ENCODE peak calls at places on chromosomes 7 and 10, in seven cellular contexts. B is AG09309, X is spleen, T is BJ, L is B cell, F is fibroblast of mammary gland, D is endothelial cell. V is an unnamed sample.

GRCh38 chr7:24325708-24326107 is 41.7 kb downstream of the NPY start:
- DNase-seq in L (no peak), F (no peak), D (no peak), T (no peak), B (no peak), X (no peak), V (no peak)

GRCh38 chr7:129923709-129924108 is 29.1 kb downstream of the UBE2H start:
- DNase-seq in D (no peak), T (peak), L (no peak), B (peak), X (no peak), F (peak), V (no peak)

GRCh38 chr10:103888113-103888841 is 29.7 kb downstream of the STN1 start:
- DNase-seq in F (peak), T (peak), X (no peak), B (peak), L (no peak), D (no peak), V (no peak)

GRCh38 chr10:37872955-37873354 is 15.5 kb upstream of the ZNF248 start:
- DNase-seq in X (no peak), D (no peak), B (no peak), L (no peak), T (no peak), F (no peak), V (no peak)

GRCh38 chr7:1569833-1570632 is at the start of gene PSMG3:
- DNase-seq in X (peak), B (no peak), T (peak), L (peak), F (peak), D (peak), V (peak)

GRCh38 chr10:45602082-45602730 is 70.4 kb downstream of the ZFAND4 start:
- DNase-seq in T (no peak), D (no peak), X (no peak), F (peak), L (no peak), B (no peak), V (no peak)

GRCh38 chr10:5977471-5978370 is at the start of gene IL15RA:
- DNase-seq in T (no peak), B (no peak), F (peak), D (peak), L (peak), X (peak), V (peak)

GRCh38 chr10:100020161-100020882 is 10.6 kb upstream of the DNMBP start:
- DNase-seq in B (no peak), T (no peak), F (no peak), L (no peak), X (no peak), D (no peak), V (no peak)

GRCh38 chr7:17710312-17710711 is 230.0 kb downstream of the SNX13 start:
- DNase-seq in B (no peak), T (no peak), L (no peak), X (no peak), F (no peak), D (no peak), V (no peak)

GRCh38 chr7:140541513-140542192 is 62.3 kb upstream of the MKRN1 start:
- DNase-seq in T (no peak), L (no peak), F (peak), D (peak), B (peak), X (peak), V (peak)

GRCh38 chr10:34341473-34341872 is 473.6 kb downstream of the PARD3 start:
- DNase-seq in D (no peak), X (no peak), L (no peak), T (no peak), F (peak), B (no peak), V (no peak)

GRCh38 chr7:107742678-107743566 is 1.0 kb upstream of the CBLL1 start:
- DNase-seq in T (no peak), F (no peak), B (no peak), X (peak), L (peak), D (peak), V (peak)

GRCh38 chr10:80204193-80204714 is 1.1 kb downstream of the ANXA11 start:
- DNase-seq in X (peak), L (no peak), D (no peak), F (no peak), B (no peak), T (no peak), V (no peak)

GRCh38 chr7:115491744-115492380 is 538.7 kb downstream of the TFEC start:
- DNase-seq in T (no peak), X (no peak), D (no peak), F (no peak), L (no peak), B (no peak), V (no peak)

GRCh38 chr7:27116521-27116946 is 14.0 kb downstream of the HOXA4 start:
- DNase-seq in L (no peak), B (no peak), F (no peak), D (no peak), X (no peak), T (no peak), V (no peak)

GRCh38 chr7:137919987-137920386 is 73.2 kb upstream of the DGKI start:
- DNase-seq in F (no peak), X (no peak), T (no peak), L (no peak), D (no peak), B (no peak), V (no peak)

GRCh38 chr10:91197044-91197651 is 23.3 kb upstream of the PCGF5 start:
- DNase-seq in F (peak), L (no peak), X (no peak), T (no peak), B (no peak), D (no peak), V (no peak)

GRCh38 chr7:8172372-8173354 is 89.3 kb downstream of the ICA1 start:
- DNase-seq in X (no peak), L (no peak), F (no peak), B (no peak), T (no peak), D (no peak), V (no peak)

GRCh38 chr7:81470084-81470723 is 299.6 kb downstream of the HGF start:
- DNase-seq in F (peak), D (peak), L (no peak), T (no peak), B (peak), X (no peak), V (peak)

GRCh38 chr7:7931626-7932025 is 37.0 kb upstream of the GLCCI1 start:
- DNase-seq in X (no peak), T (no peak), F (no peak), L (no peak), D (no peak), B (no peak), V (no peak)

GRCh38 chr7:121235221-121235620 is 93.6 kb upstream of the WNT16 start:
- DNase-seq in B (peak), X (no peak), F (no peak), T (peak), L (no peak), D (no peak), V (no peak)

GRCh38 chr10:124174071-124174566 is 80.7 kb upstream of the CHST15 start:
- DNase-seq in L (peak), X (no peak), T (no peak), F (no peak), B (no peak), D (no peak), V (no peak)

GRCh38 chr10:3828404-3829192 is 43.6 kb upstream of the KLF6 start:
- DNase-seq in X (no peak), D (no peak), B (no peak), F (peak), T (no peak), L (no peak), V (no peak)

GRCh38 chr10:10361486-10361885 is 656.2 kb upstream of the CELF2 start:
- DNase-seq in D (no peak), T (no peak), X (no peak), L (no peak), B (no peak), F (no peak), V (no peak)

GRCh38 chr10:43683451-43684197 is 34.9 kb upstream of the ZNF32 start:
- DNase-seq in X (no peak), D (peak), T (no peak), L (no peak), F (peak), B (no peak), V (no peak)

GRCh38 chr7:15323545-15323944 is 238.3 kb downstream of the AGMO start:
- DNase-seq in F (peak), L (no peak), T (no peak), X (no peak), D (no peak), B (no peak), V (no peak)

GRCh38 chr7:15330943-15331342 is 230.9 kb downstream of the AGMO start:
- DNase-seq in X (no peak), B (no peak), F (no peak), L (no peak), T (no peak), D (no peak), V (no peak)

DNA sequence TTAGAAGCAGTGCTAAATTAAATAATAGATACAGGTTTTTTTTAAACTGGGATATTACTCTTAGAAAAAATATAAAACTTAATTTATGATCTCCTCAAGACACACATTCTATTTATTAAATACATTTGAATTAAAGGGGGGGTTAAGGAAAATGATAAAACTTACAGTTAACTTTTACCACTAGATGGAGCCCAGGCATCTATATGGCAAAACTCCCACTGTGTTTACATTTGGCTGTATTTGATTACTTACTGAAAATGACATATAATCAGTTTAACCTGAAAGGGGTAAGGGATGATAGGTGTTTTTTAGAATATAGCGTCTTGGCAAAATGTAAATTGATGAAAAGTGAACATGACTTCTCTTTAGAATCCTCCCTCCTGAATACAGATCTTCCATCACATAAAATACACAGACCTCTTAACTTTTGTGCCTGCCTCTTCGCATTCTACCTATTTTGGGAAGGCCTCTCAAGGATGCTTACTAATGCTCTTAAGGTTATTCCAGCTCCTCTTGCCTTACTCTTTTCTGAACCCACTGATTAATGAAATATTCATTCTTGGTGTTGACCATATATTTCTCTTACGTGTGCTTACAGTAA is 235.7 kb downstream of the AGMO start:
- DNase-seq in D (no peak), B (no peak), F (peak), X (no peak), L (no peak), T (no peak), V (no peak)
- TF ChIP-seq CTCF in D (peak), B (peak), F (peak), X (peak), L (peak), T (peak), V (peak)

GRCh38 chr7:100271716-100272537 is 35.6 kb upstream of the SPDYE3 start:
- DNase-seq in D (peak), B (peak), L (peak), F (peak), X (peak), T (peak), V (peak)
- TF ChIP-seq CTCF in D (no peak), B (peak), L (peak), F (no peak), X (peak), T (peak), V (peak)

GRCh38 chr7:98376719-98377118 is 24.2 kb downstream of the BAIAP2L1 start:
- DNase-seq in D (no peak), F (no peak), B (no peak), L (no peak), X (no peak), T (no peak), V (no peak)

GRCh38 chr7:98369726-98370125 is 31.2 kb downstream of the BAIAP2L1 start:
- DNase-seq in T (no peak), B (no peak), L (no peak), F (no peak), X (peak), D (no peak), V (no peak)

GRCh38 chr7:98374285-98374680 is 26.6 kb downstream of the BAIAP2L1 start:
- DNase-seq in X (peak), T (no peak), F (no peak), L (no peak), B (no peak), D (no peak), V (no peak)

GRCh38 chr7:98375664-98376063 is 25.2 kb downstream of the BAIAP2L1 start:
- DNase-seq in T (no peak), B (no peak), F (no peak), D (no peak), X (no peak), L (no peak), V (no peak)

DNA sequence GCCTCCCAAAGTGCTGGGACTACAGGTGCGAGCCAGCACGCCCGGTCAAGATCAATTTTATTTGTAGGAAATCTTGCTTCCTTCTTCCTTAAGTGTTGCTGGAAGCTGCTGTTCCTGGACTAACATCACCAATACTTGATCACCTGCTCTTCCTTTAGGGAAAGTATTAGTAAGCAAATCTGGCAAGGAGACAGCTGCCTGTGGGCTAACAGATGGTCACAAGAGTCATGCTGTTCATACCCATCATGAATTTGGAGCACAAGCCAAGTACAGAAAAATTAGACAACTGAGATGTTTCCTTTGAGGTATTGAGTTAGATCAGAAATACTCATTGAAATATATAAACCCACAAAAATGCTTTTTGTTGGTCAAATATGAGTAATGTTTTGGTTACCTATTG is 27.9 kb downstream of the BAIAP2L1 start:
- DNase-seq in D (no peak), X (no peak), F (peak), B (peak), L (no peak), T (no peak), V (no peak)
- TF ChIP-seq CTCF in D (no peak), X (no peak), F (no peak), B (no peak), L (no peak), T (no peak), V (no peak)

DNA sequence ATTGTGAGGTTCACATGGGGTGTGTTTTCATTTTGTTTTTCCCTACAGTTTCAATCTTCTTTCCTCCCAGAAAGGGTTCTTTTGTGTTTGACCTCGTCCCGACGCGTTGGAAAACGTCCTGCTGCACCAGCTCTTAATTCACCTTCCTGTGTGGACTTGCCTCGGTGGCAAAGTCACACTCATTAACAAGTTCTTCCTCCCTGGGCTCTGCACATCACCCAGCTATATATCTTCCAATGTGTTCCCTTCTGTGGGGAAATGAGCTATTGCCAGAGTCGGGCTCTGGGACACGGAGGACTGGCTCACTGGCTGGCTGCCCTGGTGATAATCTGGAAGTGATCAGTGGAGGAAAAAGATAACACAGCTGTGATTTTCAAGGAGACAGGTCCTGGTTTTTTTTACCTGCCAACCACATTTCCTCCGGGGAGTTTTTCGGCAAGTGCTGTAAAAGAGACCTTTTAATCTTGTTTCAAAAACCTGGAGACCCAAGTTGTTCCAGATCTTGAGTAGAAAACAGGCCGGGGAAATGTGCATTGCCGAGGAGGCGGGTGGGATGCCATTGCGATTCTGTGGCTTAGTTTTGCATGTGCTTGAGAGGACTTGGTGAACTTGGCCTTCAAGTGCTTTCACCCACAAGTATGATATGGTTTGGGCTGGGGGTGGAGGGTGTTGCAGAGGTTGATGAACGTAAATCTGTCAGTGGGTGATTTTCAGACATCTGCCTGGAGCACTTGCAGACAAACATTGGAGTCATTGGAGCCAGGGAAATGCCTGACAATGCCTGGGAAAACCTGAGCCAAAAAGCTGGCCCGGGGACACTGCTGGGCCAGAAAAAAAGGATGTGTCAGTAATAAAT is 96.5 kb upstream of the CREB5 start:
- DNase-seq in T (peak), L (no peak), F (peak), B (no peak), D (no peak), X (no peak), V (no peak)
- TF ChIP-seq CTCF in T (no peak), L (no peak), F (no peak), B (no peak), D (no peak), X (no peak), V (no peak)

DNA sequence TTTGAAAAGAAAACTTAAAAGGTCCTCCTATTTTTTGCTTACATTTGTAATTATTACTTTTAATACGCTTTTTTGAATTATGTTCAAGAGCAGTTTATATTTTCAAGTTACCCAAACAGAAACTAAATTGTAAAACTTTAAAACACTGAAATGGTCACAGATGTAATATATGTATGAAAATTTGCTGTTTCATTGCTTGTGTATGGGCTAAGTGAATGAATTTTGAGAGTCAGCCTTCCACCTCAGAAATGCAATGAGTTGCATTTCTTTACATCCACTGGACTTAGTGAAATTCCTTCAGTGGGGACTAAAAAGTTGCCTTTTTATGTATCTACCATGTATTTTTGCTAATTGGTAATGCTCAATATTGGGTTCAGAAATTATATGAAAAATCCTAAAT is 1.6 kb downstream of the VPS26A start:
- DNase-seq in D (no peak), L (no peak), X (no peak), B (no peak), F (no peak), T (no peak), V (no peak)
- TF ChIP-seq CTCF in D (no peak), L (no peak), X (no peak), B (no peak), F (no peak), T (no peak), V (no peak)